ENCODE peak calls at places on chromosome 11, in nine cellular contexts. L is small intestine; X is CD8-positive, alpha-beta T cell; J is CD8-positive, alpha-beta memory T cell; K is heart left ventricle; H is dorsolateral prefrontal cortex; V is right atrium auricular region; F is right cardiac atrium; O is endothelial cell of umbilical vein. A is an unnamed sample.

GRCh38 chr11:109697140-109697843 is 275.3 kb downstream of the C11orf87 start:
- DNase-seq in L (peak), X (no peak), J (no peak), K (no peak), H (no peak), V (no peak), F (no peak), O (peak), A (no peak)

GRCh38 chr11:119567667-119568582 is 145.0 kb upstream of the THY1 start:
- DNase-seq in L (no peak), X (no peak), J (no peak), K (peak), H (no peak), V (no peak), F (no peak), O (no peak), A (no peak)

GRCh38 chr11:97201743-97202612 is 812.2 kb downstream of the JRKL start:
- DNase-seq in L (no peak), X (no peak), J (no peak), K (no peak), H (no peak), V (no peak), F (no peak), O (no peak), A (no peak)

GRCh38 chr11:13297917-13298356 is 20.3 kb downstream of the BMAL1 start:
- DNase-seq in L (peak), X (no peak), J (no peak), K (no peak), H (no peak), V (no peak), F (no peak), O (no peak), A (no peak)

GRCh38 chr11:133833101-133833898 is 12.0 kb downstream of the SPATA19 start:
- DNase-seq in L (no peak), X (peak), J (no peak), K (no peak), H (no peak), V (peak), F (peak), O (no peak), A (no peak)

GRCh38 chr11:64763804-64764611 is 4.2 kb upstream of the PYGM start:
- DNase-seq in L (peak), X (peak), J (peak), K (no peak), H (no peak), V (no peak), F (peak), O (no peak), A (no peak)

GRCh38 chr11:18699269-18699596 is 654 bp downstream of the TMEM86A start:
- DNase-seq in L (no peak), X (no peak), J (no peak), K (no peak), H (no peak), V (no peak), F (no peak), O (no peak), A (no peak)

GRCh38 chr11:9386901-9387300 is 2.4 kb downstream of the IPO7 start:
- DNase-seq in L (no peak), X (no peak), J (no peak), K (no peak), H (no peak), V (no peak), F (no peak), O (no peak), A (no peak)

GRCh38 chr11:125923012-125923579 is 18.8 kb downstream of the DDX25 start:
- DNase-seq in L (peak), X (peak), J (peak), K (peak), H (peak), V (peak), F (peak), O (peak), A (peak)

GRCh38 chr11:108654994-108655631 is 9.8 kb upstream of the DDX10 start:
- DNase-seq in L (peak), X (no peak), J (peak), K (peak), H (no peak), V (no peak), F (peak), O (peak), A (no peak)

GRCh38 chr11:129373489-129373953 is 2.1 kb upstream of the BARX2 start:
- DNase-seq in L (peak), X (no peak), J (no peak), K (no peak), H (no peak), V (no peak), F (no peak), O (no peak), A (no peak)

GRCh38 chr11:62905286-62905685 is 15.9 kb downstream of the CHRM1 start:
- DNase-seq in L (peak), X (no peak), J (no peak), K (no peak), H (no peak), V (no peak), F (no peak), O (no peak), A (no peak)

GRCh38 chr11:99671808-99672409 is 651.2 kb downstream of the CNTN5 start:
- DNase-seq in L (no peak), X (no peak), J (no peak), K (no peak), H (no peak), V (no peak), F (no peak), O (no peak), A (no peak)

GRCh38 chr11:96551136-96551535 is 161.3 kb downstream of the JRKL start:
- DNase-seq in L (no peak), X (no peak), J (no peak), K (no peak), H (no peak), V (no peak), F (no peak), O (no peak), A (no peak)

GRCh38 chr11:2778630-2779498 is 79.1 kb upstream of the KCNQ1OT1 start:
- DNase-seq in L (peak), X (peak), J (no peak), K (peak), H (peak), V (peak), F (peak), O (peak), A (peak)

GRCh38 chr11:104090767-104091166 is 54.3 kb downstream of the DDI1 start:
- DNase-seq in L (no peak), X (no peak), J (no peak), K (no peak), H (no peak), V (no peak), F (no peak), O (no peak), A (no peak)

GRCh38 chr11:120173771-120174170 is 35.9 kb upstream of the TRIM29 start:
- DNase-seq in L (no peak), X (no peak), J (no peak), K (no peak), H (no peak), V (peak), F (no peak), O (no peak), A (no peak)

GRCh38 chr11:47101452-47101851 is 75.2 kb downstream of the ARFGAP2 start:
- DNase-seq in L (no peak), X (no peak), J (no peak), K (no peak), H (no peak), V (no peak), F (no peak), O (no peak), A (no peak)

GRCh38 chr11:47093541-47093940 is 83.1 kb downstream of the ARFGAP2 start:
- DNase-seq in L (no peak), X (no peak), J (no peak), K (no peak), H (no peak), V (no peak), F (no peak), O (no peak), A (no peak)

GRCh38 chr11:47104337-47104950 is 72.2 kb downstream of the ARFGAP2 start:
- DNase-seq in L (no peak), X (no peak), J (no peak), K (no peak), H (no peak), V (no peak), F (no peak), O (no peak), A (no peak)

GRCh38 chr11:47099918-47100315 is 76.8 kb downstream of the ARFGAP2 start:
- DNase-seq in L (no peak), X (no peak), J (no peak), K (no peak), H (no peak), V (no peak), F (no peak), O (no peak), A (no peak)

GRCh38 chr11:47099213-47099917 is 77.3 kb downstream of the ARFGAP2 start:
- DNase-seq in L (peak), X (no peak), J (no peak), K (no peak), H (no peak), V (no peak), F (no peak), O (peak), A (no peak)
- H3K27ac ChIP-seq in L (no peak), X (no peak), J (no peak), K (no peak), H (no peak), V (no peak), F (no peak), O (no peak), A (no peak)

GRCh38 chr11:76859708-76860233 is 947 bp upstream of the ACER3 start:
- DNase-seq in L (no peak), X (no peak), J (no peak), K (no peak), H (no peak), V (no peak), F (peak), O (no peak), A (no peak)

GRCh38 chr11:76857776-76858461 is 2.8 kb upstream of the ACER3 start:
- DNase-seq in L (no peak), X (no peak), J (no peak), K (no peak), H (no peak), V (no peak), F (no peak), O (no peak), A (no peak)

GRCh38 chr11:76860539-76861475 is at the start of gene ACER3:
- DNase-seq in L (peak), X (peak), J (peak), K (peak), H (peak), V (peak), F (peak), O (peak), A (peak)

GRCh38 chr11:76863196-76863777 is 2.6 kb downstream of the ACER3 start:
- DNase-seq in L (no peak), X (no peak), J (no peak), K (peak), H (no peak), V (no peak), F (no peak), O (no peak), A (no peak)

GRCh38 chr11:76861490-76861953 is 804 bp downstream of the ACER3 start:
- DNase-seq in L (peak), X (no peak), J (no peak), K (no peak), H (no peak), V (no peak), F (no peak), O (peak), A (no peak)
- H3K4me3 ChIP-seq in L (peak), X (peak), J (peak), K (peak), H (peak), V (peak), F (peak), O (peak), A (peak)

GRCh38 chr11:76231339-76231738 is 25.0 kb upstream of the WNT11 start:
- DNase-seq in L (no peak), X (no peak), J (no peak), K (no peak), H (no peak), V (no peak), F (no peak), O (no peak), A (no peak)

GRCh38 chr11:76234704-76235232 is 28.5 kb upstream of the WNT11 start:
- DNase-seq in L (no peak), X (no peak), J (no peak), K (no peak), H (no peak), V (peak), F (peak), O (no peak), A (peak)

GRCh38 chr11:76232026-76232665 is 25.8 kb upstream of the WNT11 start:
- DNase-seq in L (peak), X (peak), J (peak), K (no peak), H (no peak), V (no peak), F (no peak), O (no peak), A (no peak)

GRCh38 chr11:76233936-76234703 is 27.8 kb upstream of the WNT11 start:
- DNase-seq in L (peak), X (peak), J (no peak), K (peak), H (no peak), V (peak), F (peak), O (peak), A (peak)

GRCh38 chr11:76233196-76233921 is 27.1 kb upstream of the WNT11 start:
- DNase-seq in L (no peak), X (no peak), J (no peak), K (no peak), H (no peak), V (no peak), F (no peak), O (no peak), A (no peak)
- H3K27ac ChIP-seq in L (no peak), X (no peak), J (no peak), K (no peak), H (peak), V (peak), F (no peak), O (no peak), A (no peak)

DNA sequence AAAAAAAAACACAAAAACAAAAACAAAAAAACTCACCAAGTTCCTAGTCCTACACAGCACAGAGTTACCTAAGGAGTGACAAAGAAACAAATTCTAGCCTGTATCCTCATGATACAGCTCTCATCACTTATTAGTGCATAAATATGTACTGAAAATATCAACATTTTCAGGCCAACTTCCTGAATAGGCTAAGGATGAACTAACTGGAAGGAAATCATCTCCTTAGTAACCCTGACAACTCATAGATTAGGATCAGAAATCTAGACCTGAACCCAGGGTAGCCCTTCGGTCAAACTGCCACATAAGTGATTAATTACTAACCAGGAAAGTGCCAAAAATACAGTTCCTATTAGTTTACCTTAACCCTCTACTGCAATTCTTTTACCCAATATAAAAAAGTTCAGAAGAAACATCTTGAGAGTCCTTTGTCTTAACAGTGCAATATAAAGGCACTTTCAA is 40.0 kb downstream of the AMBRA1 start:
- DNase-seq in L (no peak), X (no peak), J (no peak), K (no peak), H (no peak), V (no peak), F (no peak), O (peak), A (no peak)
- H3K4me3 ChIP-seq in L (no peak), X (no peak), J (no peak), K (no peak), H (no peak), V (no peak), F (no peak), O (no peak), A (no peak)

DNA sequence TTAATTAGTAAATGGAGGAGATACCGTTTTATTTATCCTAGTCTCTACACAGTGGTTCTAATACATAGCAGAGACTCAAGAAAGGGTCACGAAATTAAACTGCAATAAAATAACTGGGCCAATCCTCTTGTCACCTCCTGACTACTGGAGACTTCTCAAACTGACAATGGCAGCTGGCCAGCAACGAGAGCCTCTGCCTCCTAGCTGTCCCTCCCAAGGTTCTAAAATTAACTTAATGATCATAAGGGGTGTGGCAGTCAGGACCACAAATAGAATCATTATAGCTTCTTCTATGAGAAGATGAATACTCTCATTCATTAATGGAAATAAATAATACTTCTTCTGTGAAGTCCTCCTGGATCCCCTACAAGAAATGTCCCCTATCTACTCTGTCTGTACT is 63.8 kb upstream of the APOA1 start:
- DNase-seq in L (no peak), X (no peak), J (no peak), K (peak), H (no peak), V (no peak), F (peak), O (no peak), A (no peak)
- H3K27ac ChIP-seq in L (no peak), X (no peak), J (no peak), K (peak), H (peak), V (peak), F (no peak), O (no peak), A (no peak)